ENCODE peak calls at places on chromosomes 6 and 20, in eight cellular contexts. W, J, M, E, B, X, C and G are unnamed samples.

GRCh38 chr20:56860413-56860812 is 231.3 kb downstream of the TFAP2C start:
- DNase-seq in W (no peak), J (no peak), M (no peak), E (no peak), B (no peak), X (no peak), C (no peak), G (no peak)

GRCh38 chr6:84651583-84651982 is 112.8 kb downstream of the TBX18 start:
- DNase-seq in W (no peak), J (no peak), M (no peak), E (no peak), B (no peak), X (peak; percentile 40), C (no peak), G (no peak)

GRCh38 chr6:47471911-47472310 is 5.7 kb upstream of the CD2AP start:
- DNase-seq in W (no peak), J (no peak), M (no peak), E (no peak), B (no peak), X (no peak), C (no peak), G (no peak)

GRCh38 chr6:18019539-18020534 is 32.4 kb upstream of the KIF13A start:
- DNase-seq in W (no peak), J (no peak), M (no peak), E (no peak), B (no peak), X (no peak), C (peak; percentile 28), G (no peak)

GRCh38 chr20:36214684-36215256 is 21.5 kb upstream of the AAR2 start:
- DNase-seq in W (peak; percentile 60), J (no peak), M (peak; percentile 57), E (peak; percentile 71), B (no peak), X (peak; percentile 19), C (no peak), G (no peak)

GRCh38 chr6:33746036-33746600 is 587 bp downstream of the IP6K3 start:
- DNase-seq in W (no peak), J (no peak), M (peak; percentile 81), E (peak; percentile 57), B (no peak), X (no peak), C (peak; percentile 83), G (no peak)

GRCh38 chr6:107866606-107867301 is 42.6 kb upstream of the SCML4 start:
- DNase-seq in W (peak; percentile 50), J (no peak), M (peak; percentile 50), E (peak; percentile 42), B (no peak), X (peak; percentile 45), C (no peak), G (no peak)

GRCh38 chr6:106927531-106928398 is 46.8 kb downstream of the CD24 start:
- DNase-seq in W (peak; percentile 35), J (no peak), M (peak; percentile 22), E (peak; percentile 87), B (no peak), X (peak; percentile 41), C (peak; percentile 35), G (no peak)

GRCh38 chr6:81944661-81945060 is 192.2 kb upstream of the TENT5A start:
- DNase-seq in W (no peak), J (no peak), M (no peak), E (no peak), B (no peak), X (no peak), C (no peak), G (no peak)

GRCh38 chr6:114282268-114282667 is 60.6 kb downstream of the HS3ST5 start:
- DNase-seq in W (no peak), J (no peak), M (no peak), E (no peak), B (no peak), X (no peak), C (no peak), G (no peak)

GRCh38 chr6:137282253-137282652 is 63.1 kb upstream of the IFNGR1 start:
- DNase-seq in W (no peak), J (no peak), M (no peak), E (no peak), B (no peak), X (no peak), C (no peak), G (no peak)

GRCh38 chr20:37282558-37282957 is 6.9 kb upstream of the MANBAL start:
- DNase-seq in W (no peak), J (no peak), M (peak; percentile 80), E (peak; percentile 43), B (no peak), X (no peak), C (no peak), G (no peak)

GRCh38 chr20:37356387-37356786 is 10.4 kb downstream of the SRC start:
- DNase-seq in W (no peak), J (no peak), M (peak; percentile 27), E (no peak), B (no peak), X (no peak), C (peak; percentile 74), G (no peak)

GRCh38 chr20:9038791-9039190 is 30.1 kb upstream of the PLCB4 start:
- DNase-seq in W (no peak), J (no peak), M (peak; percentile 55), E (no peak), B (no peak), X (no peak), C (no peak), G (no peak)

GRCh38 chr20:63099426-63100267 is 92.9 kb upstream of the BHLHE23 start:
- DNase-seq in W (no peak), J (no peak), M (no peak), E (no peak), B (no peak), X (no peak), C (peak; percentile 12), G (no peak)

GRCh38 chr20:63846128-63846771 is 15.0 kb upstream of the ABHD16B start:
- DNase-seq in W (no peak), J (no peak), M (peak; percentile 47), E (peak; percentile 66), B (no peak), X (no peak), C (peak; percentile 88), G (no peak)

GRCh38 chr6:92756912-92757311 is 662.4 kb downstream of the EPHA7 start:
- DNase-seq in W (no peak), J (no peak), M (peak; percentile 78), E (no peak), B (no peak), X (no peak), C (no peak), G (no peak)

GRCh38 chr20:38630727-38631126 is 29.1 kb downstream of the ARHGAP40 start:
- DNase-seq in W (no peak), J (no peak), M (peak; percentile 17), E (no peak), B (no peak), X (no peak), C (no peak), G (no peak)

GRCh38 chr20:24834310-24834709 is 114.8 kb upstream of the CST7 start:
- DNase-seq in W (no peak), J (no peak), M (peak; percentile 17), E (no peak), B (no peak), X (no peak), C (no peak), G (no peak)
- TF ChIP-seq CTCF in W (no peak), J (no peak), M (peak; percentile 2), E (no peak), B (no peak), X (no peak), C (no peak), G (no peak)

DNA sequence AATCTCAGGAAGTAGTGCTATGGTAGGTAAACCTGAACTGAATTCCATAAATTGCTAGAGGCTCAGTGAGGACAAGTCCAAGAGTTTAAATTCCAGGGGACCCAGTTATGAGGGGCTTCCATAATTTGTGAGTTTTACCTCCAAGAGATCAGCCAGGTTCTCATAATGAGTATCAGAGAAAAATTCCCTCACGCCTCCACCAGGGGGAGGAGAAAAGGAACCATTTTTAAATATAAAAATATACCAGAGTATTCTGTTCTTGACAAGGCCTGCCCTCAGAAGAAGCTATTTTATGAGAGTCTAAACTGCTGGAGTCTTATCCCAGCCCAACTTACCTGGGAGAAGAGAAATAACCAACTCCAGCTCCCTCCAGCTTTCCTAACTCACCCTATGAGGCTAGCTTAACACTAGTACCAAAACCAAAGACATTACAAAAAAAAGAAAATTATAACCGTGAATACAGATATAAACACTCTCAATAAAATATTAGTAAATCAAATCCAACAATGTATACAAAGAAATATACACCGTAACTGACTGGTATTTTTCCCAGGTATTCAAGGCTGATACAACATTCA is 158.7 kb downstream of the TFAP2A start:
- DNase-seq in W (peak; percentile 11), J (no peak), M (no peak), E (peak; percentile 22), B (no peak), X (no peak), C (no peak), G (no peak)
- TF ChIP-seq CTCF in W (peak; percentile 22), J (no peak), M (peak; percentile 24), E (peak; percentile 61), B (peak; percentile 45), X (no peak), C (peak; percentile 23), G (peak; percentile 19)

GRCh38 chr6:132973556-132973993 is 159.2 kb downstream of the RPS12 start:
- DNase-seq in W (no peak), J (no peak), M (no peak), E (peak; percentile 23), B (no peak), X (no peak), C (no peak), G (no peak)
- TF ChIP-seq CTCF in W (no peak), J (no peak), M (no peak), E (no peak), B (no peak), X (no peak), C (no peak), G (no peak)

GRCh38 chr20:52814371-52814770 is 157.8 kb upstream of the TSHZ2 start:
- DNase-seq in W (no peak), J (no peak), M (no peak), E (no peak), B (no peak), X (no peak), C (no peak), G (no peak)

GRCh38 chr20:52809003-52809402 is 163.2 kb upstream of the TSHZ2 start:
- DNase-seq in W (no peak), J (no peak), M (no peak), E (no peak), B (no peak), X (no peak), C (no peak), G (no peak)

GRCh38 chr20:52806918-52807317 is 165.2 kb upstream of the TSHZ2 start:
- DNase-seq in W (no peak), J (no peak), M (no peak), E (no peak), B (no peak), X (no peak), C (no peak), G (no peak)

DNA sequence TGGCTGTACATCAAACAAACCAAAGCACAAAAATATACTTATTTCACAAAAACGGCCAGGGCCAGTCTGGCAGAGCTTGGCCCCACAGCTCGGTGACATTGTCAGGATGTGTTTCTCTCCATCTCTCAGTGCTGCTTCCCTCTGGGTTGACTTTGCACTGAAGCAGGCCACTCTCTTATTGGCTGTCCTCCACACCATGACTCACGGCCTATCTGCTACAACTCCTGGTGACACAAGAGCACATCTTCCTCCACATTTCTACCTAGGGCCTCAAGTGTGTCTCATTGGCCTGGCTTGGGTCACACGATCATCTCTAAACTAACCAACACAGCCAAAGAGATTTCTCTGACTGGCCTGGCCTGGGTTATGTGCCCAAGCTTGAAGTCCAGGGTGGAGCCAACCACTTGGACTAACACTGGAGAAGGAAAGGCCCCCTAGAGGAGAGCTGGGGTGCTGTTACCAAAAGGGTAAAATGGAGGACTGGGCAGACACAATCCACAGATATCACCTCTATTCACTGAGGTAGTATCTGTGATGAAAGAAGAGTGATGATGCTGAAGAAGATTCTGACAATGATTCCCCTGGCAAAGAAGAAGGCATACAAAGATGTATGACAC is 159.8 kb upstream of the TSHZ2 start:
- DNase-seq in W (no peak), J (no peak), M (no peak), E (no peak), B (no peak), X (no peak), C (no peak), G (no peak)
- TF ChIP-seq CTCF in W (no peak), J (no peak), M (no peak), E (peak; percentile 12), B (no peak), X (no peak), C (no peak), G (no peak)